ENCODE peak calls at places on chromosomes 1 and 21, in five cellular contexts. N is IMR-90, D is neuronal stem cell, U is mesenchymal stem cell, X is H9. W is an unnamed sample.

GRCh38 chr1:19390901-19391595 is 78.9 kb downstream of the SLC66A1 start:
- DNase-seq in D (no peak), U (peak; percentile 62), N (peak; percentile 80), X (no peak), W (no peak)

GRCh38 chr1:155253797-155254196 is 1.5 kb downstream of the ENTREP3 start:
- DNase-seq in N (peak; percentile 21), U (no peak), X (no peak), D (no peak), W (no peak)

GRCh38 chr1:57860333-57860732 is 436.5 kb upstream of the DAB1 start:
- DNase-seq in U (no peak), N (no peak), D (peak; percentile 75), X (no peak), W (peak; percentile 68)

GRCh38 chr1:221816899-221817298 is 75.0 kb upstream of the DUSP10 start:
- DNase-seq in D (no peak), X (no peak), U (peak; percentile 92), N (peak; percentile 99), W (peak; percentile 72)

GRCh38 chr21:44005071-44005470 is 7.0 kb upstream of the TRAPPC10 start:
- DNase-seq in N (no peak), D (no peak), U (no peak), X (no peak), W (no peak)

GRCh38 chr1:12276225-12276624 is 46.4 kb downstream of the VPS13D start:
- DNase-seq in U (peak; percentile 50), X (peak; percentile 69), N (peak; percentile 51), D (peak; percentile 41), W (peak; percentile 59)

GRCh38 chr1:114718661-114719423 is 2.3 kb upstream of the NRAS start:
- DNase-seq in X (no peak), U (peak; percentile 30), N (peak; percentile 78), D (no peak), W (peak; percentile 75)

GRCh38 chr1:77499466-77499865 is 183.0 kb downstream of the ZZZ3 start:
- DNase-seq in D (no peak), X (no peak), N (no peak), U (no peak), W (no peak)

GRCh38 chr1:204647114-204647804 is 38.3 kb downstream of the LRRN2 start:
- DNase-seq in X (peak; percentile 65), N (peak; percentile 70), D (peak; percentile 39), U (peak; percentile 83), W (peak; percentile 18)

GRCh38 chr21:36209626-36210171 is 53.1 kb downstream of the DOP1B start:
- DNase-seq in U (peak; percentile 34), N (peak; percentile 82), X (peak; percentile 78), D (peak; percentile 32), W (peak; percentile 69)

GRCh38 chr1:235632538-235633219 is 16.9 kb downstream of the GNG4 start:
- DNase-seq in U (no peak), X (no peak), D (no peak), N (peak; percentile 56), W (peak; percentile 74)

GRCh38 chr1:27100797-27101491 is 54.0 kb downstream of the SLC9A1 start:
- DNase-seq in D (no peak), N (no peak), X (no peak), U (no peak), W (no peak)

GRCh38 chr1:13700521-13701273 is 709 bp downstream of the PRDM2 start:
- DNase-seq in N (peak; percentile 20), D (peak; percentile 17), U (peak; percentile 30), X (peak; percentile 35), W (no peak)

GRCh38 chr1:44822131-44822701 is 13.9 kb downstream of the BTBD19 start:
- DNase-seq in X (no peak), N (no peak), D (no peak), U (no peak), W (no peak)

GRCh38 chr21:34897828-34898227 is 151.3 kb downstream of the RUNX1 start:
- DNase-seq in X (no peak), N (no peak), U (no peak), D (no peak), W (no peak)

GRCh38 chr1:59499273-59499955 is 202.5 kb downstream of the FGGY start:
- DNase-seq in U (no peak), D (no peak), X (no peak), N (no peak), W (no peak)

GRCh38 chr1:233111731-233112130 is 161.3 kb downstream of the NTPCR start:
- DNase-seq in U (no peak), D (no peak), X (no peak), N (no peak), W (peak; percentile 85)

GRCh38 chr1:196477262-196477661 is 131.0 kb downstream of the KCNT2 start:
- DNase-seq in X (no peak), N (no peak), D (no peak), U (no peak), W (no peak)

GRCh38 chr1:32221980-32222751 is at the start of the genes EIF3I and TMEM234:
- DNase-seq in U (peak; percentile 96), D (peak; percentile 90), X (peak; percentile 96), N (peak; percentile 91), W (peak; percentile 91)
- H2BK5ac ChIP-seq in U (peak within 1 kb of the TSS; percentile 19), D (no peak within 1 kb of the TSS), X (no peak within 1 kb of the TSS), N (peak within 1 kb of the TSS; percentile 71), W (peak within 1 kb of the TSS; percentile 62)

DNA sequence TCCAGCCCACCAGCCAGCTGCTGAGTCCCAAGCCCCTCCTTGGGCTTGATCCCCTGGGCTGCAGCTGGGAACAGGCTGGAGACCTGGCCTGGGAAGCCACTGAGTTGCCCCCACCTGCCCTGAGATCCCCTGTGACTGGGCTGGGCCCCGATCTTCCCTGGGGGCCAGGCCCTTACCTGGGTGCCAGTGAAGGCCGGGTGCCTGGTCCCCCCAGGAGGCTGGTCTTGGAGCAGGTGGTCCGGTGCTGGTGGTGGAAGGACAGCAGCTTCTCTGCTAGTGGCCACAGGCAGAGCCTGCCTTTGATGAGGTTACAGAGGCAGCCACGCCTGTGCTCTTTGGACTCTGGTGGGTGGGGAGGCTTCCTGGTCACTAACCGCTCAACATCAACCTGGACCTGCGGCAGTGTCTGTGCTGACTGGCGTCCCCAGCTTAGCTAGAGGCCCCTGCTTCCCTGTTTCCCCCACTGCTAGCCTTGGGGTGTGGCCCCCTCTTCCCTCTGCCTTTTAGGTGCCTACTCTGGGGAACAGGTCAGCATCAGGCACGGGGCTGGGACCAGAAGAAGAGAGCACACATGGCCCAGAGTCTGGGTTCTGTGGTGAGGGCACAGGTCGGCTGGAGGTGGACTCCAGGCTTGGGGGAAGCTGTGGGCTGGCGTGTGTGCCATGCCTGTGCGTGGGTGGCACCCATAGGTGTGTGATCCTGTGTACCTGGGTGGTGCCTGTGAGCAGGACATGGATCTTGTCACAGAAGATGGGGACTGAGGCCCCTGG is at the start of gene EPS8L3:
- DNase-seq in N (no peak), D (no peak), U (no peak), X (no peak), W (no peak)
- H4K8ac ChIP-seq in N (peak within 1 kb of the TSS; percentile 96), D (no peak within 1 kb of the TSS), U (peak within 1 kb of the TSS; percentile 91), X (no peak within 1 kb of the TSS), W (no peak within 1 kb of the TSS)

DNA sequence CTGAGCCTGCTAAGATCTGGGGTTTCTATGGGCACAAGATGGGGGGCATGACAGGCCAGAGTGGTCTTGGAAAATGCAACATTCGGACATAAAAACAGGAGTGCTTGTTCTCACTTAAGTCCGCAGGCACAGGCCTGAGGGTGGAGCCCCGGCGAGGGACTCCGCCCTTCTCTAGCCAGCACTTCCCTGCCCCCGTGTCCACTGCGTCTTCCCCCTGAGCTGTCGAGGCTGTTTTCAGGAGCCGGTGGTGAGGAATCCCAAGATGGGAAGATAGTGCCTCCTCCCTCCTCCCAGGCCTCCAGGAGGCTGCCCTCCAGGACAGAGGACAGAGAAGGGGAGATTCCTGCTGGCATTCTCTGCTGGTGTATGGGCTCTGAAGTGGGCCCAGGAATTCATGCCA is 105.2 kb downstream of the TLR5 start:
- DNase-seq in X (no peak), D (no peak), U (no peak), N (no peak), W (no peak)
- H2BK5ac ChIP-seq in X (no peak overlapping the region), D (peak overlapping the region; percentile 29), U (no peak overlapping the region), N (no peak overlapping the region), W (no peak overlapping the region)

GRCh38 chr1:28898267-28898955 is 16.0 kb upstream of the EPB41 start:
- DNase-seq in N (no peak), U (no peak), X (no peak), D (no peak), W (no peak)
- H4K8ac ChIP-seq in N (no peak overlapping the region), U (no peak overlapping the region), X (no peak overlapping the region), D (no peak overlapping the region), W (no peak overlapping the region)

GRCh38 chr21:17513214-17514123 is 626 bp downstream of the CXADR start:
- DNase-seq in X (peak; percentile 36), U (peak; percentile 41), N (no peak), D (peak; percentile 35), W (peak; percentile 15)
- H2BK5ac ChIP-seq in X (no peak overlapping the region), U (no peak overlapping the region), N (no peak overlapping the region), D (peak overlapping the region; percentile 88), W (peak overlapping the region; percentile 91)

GRCh38 chr1:162497723-162498441 is at the start of gene UHMK1:
- DNase-seq in X (peak; percentile 89), N (peak; percentile 87), U (peak; percentile 94), D (peak; percentile 85), W (peak; percentile 86)
- H4K8ac ChIP-seq in X (no peak within 1 kb of the TSS), N (peak within 1 kb of the TSS; percentile 100), U (peak within 1 kb of the TSS; percentile 99), D (peak within 1 kb of the TSS; percentile 92), W (peak within 1 kb of the TSS; percentile 100)

DNA sequence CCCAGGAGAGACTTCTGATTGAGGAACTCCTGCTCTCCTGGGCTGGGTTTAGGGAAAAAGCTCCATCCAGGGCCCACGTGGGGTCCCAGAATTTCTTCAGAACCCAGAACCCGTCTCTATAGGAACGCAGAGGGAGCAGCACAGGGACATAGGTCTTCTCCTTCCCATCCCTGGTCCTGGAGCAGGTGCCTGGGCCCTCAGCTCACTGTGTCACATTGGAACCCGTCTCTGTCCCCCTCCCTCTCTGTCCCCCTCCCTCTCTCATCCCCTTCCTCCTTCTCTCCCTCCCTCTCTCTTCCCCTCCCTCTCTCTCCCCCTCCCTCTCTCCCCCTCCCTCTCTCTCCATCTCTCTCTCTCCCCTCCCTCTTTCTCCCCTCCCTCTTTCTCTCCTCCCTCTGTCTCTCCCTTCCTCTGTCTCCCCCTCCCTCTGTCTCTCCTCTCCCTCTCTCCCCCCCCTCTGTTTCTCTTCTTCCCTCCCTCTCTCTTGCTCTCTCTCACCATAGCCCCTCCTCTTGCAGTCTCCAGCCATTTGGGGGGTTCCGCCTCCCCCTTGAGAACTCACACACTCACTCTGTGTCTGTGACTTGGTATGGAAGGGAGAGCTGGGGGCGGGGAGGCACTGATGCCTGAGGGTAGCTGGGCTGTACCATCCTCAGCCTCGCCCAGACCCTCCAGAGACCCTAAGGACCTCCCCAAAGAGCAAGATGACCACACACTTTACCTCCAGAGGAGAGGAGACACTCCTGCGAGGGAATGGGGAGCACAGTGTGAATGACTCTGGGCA is 103.0 kb upstream of the ARHGEF16 start:
- DNase-seq in N (no peak), D (peak; percentile 24), U (no peak), X (no peak), W (no peak)
- H2BK5ac ChIP-seq in N (no peak overlapping the region), D (peak overlapping the region; percentile 96), U (no peak overlapping the region), X (no peak overlapping the region), W (no peak overlapping the region)